ENCODE peak calls at places on chromosomes 13 and 19, in four cellular contexts. F is IMR-90, O is mesendoderm, A is H1. C is an unnamed sample.

GRCh38 chr19:11324079-11324661 is 15.3 kb downstream of the RAB3D start:
- DNase-seq in F (peak; percentile 94), O (no peak), A (no peak), C (no peak)

GRCh38 chr13:107716241-107716640 is 499.1 kb downstream of the LIG4 start:
- DNase-seq in F (no peak), O (peak; percentile 68), A (no peak), C (no peak)

GRCh38 chr13:94301487-94301886 is 178.0 kb downstream of the DCT start:
- DNase-seq in F (no peak), O (no peak), A (no peak), C (no peak)

GRCh38 chr13:77213644-77214043 is 113.2 kb downstream of the MYCBP2 start:
- DNase-seq in F (peak; percentile 68), O (no peak), A (no peak), C (no peak)

GRCh38 chr13:48132961-48133360 is 38.1 kb upstream of the MED4 start:
- DNase-seq in F (no peak), O (no peak), A (no peak), C (no peak)

GRCh38 chr19:4088975-4089374 is 22.3 kb upstream of the ZBTB7A start:
- DNase-seq in F (no peak), O (no peak), A (no peak), C (no peak)

GRCh38 chr13:75855847-75856246 is 219.7 kb downstream of the LMO7 start:
- DNase-seq in F (no peak), O (no peak), A (no peak), C (no peak)

GRCh38 chr19:10433131-10433536 is 12.8 kb downstream of the PDE4A start:
- DNase-seq in F (no peak), O (no peak), A (no peak), C (no peak)

GRCh38 chr13:44331912-44332840 is 41.4 kb upstream of the SERP2 start:
- DNase-seq in F (peak; percentile 84), O (no peak), A (no peak), C (no peak)

GRCh38 chr13:59356607-59357006 is 807.1 kb downstream of the DIAPH3 start:
- DNase-seq in F (peak; percentile 37), O (no peak), A (no peak), C (no peak)

GRCh38 chr13:44759723-44760360 is 183.7 kb upstream of the TSC22D1 start:
- DNase-seq in F (peak; percentile 54), O (no peak), A (no peak), C (no peak)

GRCh38 chr13:46307554-46307953 is 79.5 kb downstream of the RUBCNL start:
- DNase-seq in F (no peak), O (no peak), A (no peak), C (no peak)

GRCh38 chr13:31957772-31958171 is 73.8 kb upstream of the FRY start:
- DNase-seq in F (no peak), O (no peak), A (no peak), C (no peak)

GRCh38 chr19:57099199-57099661 is 20.6 kb upstream of the USP29 start:
- DNase-seq in F (peak; percentile 35), O (peak; percentile 63), A (peak; percentile 94), C (peak; percentile 65)

GRCh38 chr19:47037766-47038165 is 10.7 kb downstream of the TMEM160 start:
- DNase-seq in F (no peak), O (no peak), A (no peak), C (no peak)

GRCh38 chr13:112743451-112744305 is 53.8 kb downstream of the ATP11A start:
- DNase-seq in F (no peak), O (no peak), A (no peak), C (no peak)

GRCh38 chr19:48896191-48896720 is 2.3 kb downstream of the TULP2 start:
- DNase-seq in F (no peak), O (peak; percentile 75), A (peak; percentile 96), C (peak; percentile 94)

GRCh38 chr19:5567360-5567970 is at the start of gene TINCR:
- DNase-seq in F (no peak), O (peak; percentile 50), A (peak; percentile 82), C (peak; percentile 71)

GRCh38 chr13:101289764-101290163 is 126.5 kb downstream of the NALCN start:
- DNase-seq in F (peak; percentile 75), O (peak; percentile 85), A (peak; percentile 67), C (peak; percentile 75)

GRCh38 chr19:15894359-15894758 is 3.5 kb downstream of the CYP4F2 start:
- DNase-seq in F (no peak), O (no peak), A (no peak), C (no peak)

GRCh38 chr19:46951236-46951986 is 68.2 kb upstream of the NPAS1 start:
- DNase-seq in F (peak; percentile 45), O (no peak), A (no peak), C (no peak)

GRCh38 chr19:52570005-52570861 is at the start of gene ZNF701:
- DNase-seq in F (peak; percentile 88), O (peak; percentile 98), A (peak; percentile 99), C (peak; percentile 97)

GRCh38 chr19:14434543-14435319 is 1.6 kb downstream of the PKN1 start:
- DNase-seq in F (peak; percentile 72), O (no peak), A (no peak), C (no peak)

GRCh38 chr13:50911051-50911690 is 1.6 kb downstream of the RNASEH2B start:
- DNase-seq in F (no peak), O (no peak), A (no peak), C (no peak)

GRCh38 chr13:32051156-32051555 is 19.6 kb downstream of the FRY start:
- DNase-seq in F (no peak), O (no peak), A (no peak), C (no peak)

GRCh38 chr13:44155422-44156293 is 218.0 kb upstream of the SERP2 start:
- DNase-seq in F (peak; percentile 45), O (peak; percentile 59), A (no peak), C (peak; percentile 50)

GRCh38 chr19:5691205-5691929 is 1.3 kb downstream of the RPL36 start:
- DNase-seq in F (peak; percentile 31), O (no peak), A (no peak), C (peak; percentile 37)

GRCh38 chr19:1465191-1466016 is 13.6 kb downstream of the C19orf25 start:
- DNase-seq in F (peak; percentile 36), O (peak; percentile 75), A (peak; percentile 85), C (peak; percentile 81)

GRCh38 chr19:292951-293350 is 1.7 kb upstream of the PLPP2 start:
- DNase-seq in F (no peak), O (no peak), A (no peak), C (no peak)

GRCh38 chr19:17473041-17473440 is 2.7 kb downstream of the SLC27A1 start:
- DNase-seq in F (peak; percentile 90), O (no peak), A (no peak), C (no peak)

GRCh38 chr13:40631605-40632004 is 34.8 kb downstream of the FOXO1 start:
- DNase-seq in F (no peak), O (no peak), A (no peak), C (no peak)

GRCh38 chr19:9009935-9010651 is at the start of gene MUC16:
- DNase-seq in F (no peak), O (no peak), A (no peak), C (peak; percentile 36)
- H2AK5ac ChIP-seq in F (no peak within 1 kb of the TSS), O (no peak within 1 kb of the TSS), A (no peak within 1 kb of the TSS), C (no peak within 1 kb of the TSS)

DNA sequence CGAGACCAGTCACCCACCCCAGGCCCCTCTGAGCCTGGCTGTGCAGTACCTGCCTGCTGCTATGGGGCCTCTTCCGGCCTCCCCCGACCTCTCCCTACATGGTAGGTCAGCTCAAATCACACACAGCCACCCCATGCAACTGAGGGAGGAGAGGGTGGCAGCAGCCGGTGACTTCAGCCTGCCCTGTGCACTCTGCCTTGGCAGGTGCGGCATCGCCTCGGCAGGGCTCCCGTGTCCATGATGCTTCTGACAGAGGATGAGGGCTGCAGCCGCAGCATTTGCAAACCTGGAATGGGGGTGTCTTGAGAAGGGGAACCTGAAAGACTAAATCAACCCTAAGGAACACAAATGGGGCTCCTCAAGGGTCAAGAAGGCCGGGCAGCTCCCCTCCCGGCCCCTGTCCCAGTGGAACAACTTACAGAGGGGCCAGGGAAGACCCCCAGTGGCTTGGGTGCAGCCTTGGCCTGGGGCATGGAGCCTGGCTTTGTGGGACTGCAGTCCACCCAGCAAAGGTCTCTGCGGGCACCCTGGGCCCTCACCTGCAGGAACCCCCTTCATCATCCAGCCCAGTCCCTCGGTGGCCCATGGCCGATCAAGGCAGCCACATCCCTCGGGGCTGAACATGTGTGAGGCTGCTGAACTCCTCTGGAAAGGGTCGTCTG is 6.7 kb downstream of the TEX29 start:
- DNase-seq in F (no peak), O (no peak), A (peak; percentile 43), C (peak; percentile 20)
- H3K56ac ChIP-seq in F (no peak overlapping the region), O (no peak overlapping the region), A (no peak overlapping the region), C (no peak overlapping the region)

DNA sequence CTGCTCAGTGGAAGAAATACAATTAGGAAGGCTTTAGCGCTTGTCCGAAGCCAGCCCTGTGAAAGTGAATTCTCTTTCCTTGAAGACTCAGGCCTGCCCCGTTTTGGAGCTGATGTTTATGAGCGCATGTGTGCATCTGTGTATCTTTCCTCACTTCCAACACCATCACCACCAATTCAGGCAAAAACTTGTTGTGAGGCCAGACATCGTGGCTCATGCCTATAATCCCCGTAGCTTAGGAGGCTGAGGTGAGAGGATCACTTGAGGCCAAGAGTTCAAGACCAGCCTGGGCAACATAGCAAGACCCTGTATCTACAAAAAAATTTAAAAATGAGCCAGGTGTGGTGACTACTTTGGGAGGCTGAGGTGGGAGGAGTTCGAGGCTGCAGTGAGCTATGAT is 37.7 kb upstream of the UBAC2 start:
- DNase-seq in F (no peak), O (no peak), A (no peak), C (no peak)
- H2AK5ac ChIP-seq in F (no peak overlapping the region), O (no peak overlapping the region), A (no peak overlapping the region), C (no peak overlapping the region)

GRCh38 chr19:35080613-35081170 is 34.9 kb upstream of the FXYD3 start:
- DNase-seq in F (no peak), O (no peak), A (no peak), C (no peak)
- H3K56ac ChIP-seq in F (no peak overlapping the region), O (no peak overlapping the region), A (no peak overlapping the region), C (no peak overlapping the region)

C was measured in H9.